ENCODE peak calls at places on chromosomes 7 and 10, in nine cellular contexts. M is mucosa of descending colon, Y is aorta, I is body of pancreas, O is IMR-90, F is K562, Q is adrenal gland, T is mammary epithelial cell, B is HepG2. E is an unnamed sample. For H3K36me3, the result is how much of the 10 kb centered on the place peaks cover.

GRCh38 chr10:7409732-7410168 is 1.1 kb downstream of the SFMBT2 start:
- DNase-seq in F (peak), Q (no peak), B (no peak), T (no peak), Y (no peak), O (no peak), I (no peak), M (no peak), E (no peak)

GRCh38 chr10:48439581-48440041 is 133.1 kb downstream of the MAPK8 start:
- DNase-seq in B (peak), M (peak), F (no peak), O (peak), T (no peak), Y (no peak), I (peak), Q (no peak), E (no peak)

GRCh38 chr10:63718453-63718852 is 197.3 kb downstream of the REEP3 start:
- DNase-seq in M (no peak), F (no peak), T (no peak), B (no peak), Y (no peak), I (no peak), Q (no peak), O (no peak), E (no peak)

GRCh38 chr10:114550756-114551290 is 107.3 kb downstream of the ABLIM1 start:
- DNase-seq in M (no peak), F (no peak), T (no peak), B (peak), I (no peak), Y (no peak), Q (no peak), O (peak), E (no peak)

GRCh38 chr10:24007359-24007758 is 201.6 kb upstream of the KIAA1217 start:
- DNase-seq in Q (no peak), O (no peak), I (no peak), B (no peak), Y (no peak), T (no peak), M (no peak), F (no peak), E (no peak)

GRCh38 chr7:37289347-37289746 is 159.3 kb downstream of the ELMO1 start:
- DNase-seq in F (no peak), I (no peak), O (no peak), Y (no peak), Q (no peak), T (no peak), B (no peak), M (no peak), E (no peak)

GRCh38 chr7:73528204-73528603 is 6.1 kb upstream of the BAZ1B start:
- DNase-seq in O (no peak), T (no peak), I (no peak), M (no peak), B (no peak), Y (peak), Q (no peak), F (peak), E (no peak)

GRCh38 chr10:113226404-113226803 is 276.4 kb downstream of the TCF7L2 start:
- DNase-seq in F (no peak), B (no peak), Q (no peak), T (no peak), Y (no peak), M (no peak), I (no peak), O (no peak), E (no peak)

GRCh38 chr7:77330169-77330882 is 85.8 kb downstream of the GSAP start:
- DNase-seq in T (peak), M (no peak), B (no peak), Q (no peak), O (peak), I (no peak), Y (no peak), F (no peak), E (no peak)

GRCh38 chr10:91287276-91287675 is 66.8 kb downstream of the PCGF5 start:
- DNase-seq in M (no peak), T (peak), F (no peak), B (no peak), Y (no peak), Q (no peak), O (no peak), I (no peak), E (no peak)

GRCh38 chr7:105769951-105770628 is 106.3 kb downstream of the ATXN7L1 start:
- DNase-seq in O (peak), I (no peak), T (no peak), Q (peak), M (no peak), B (no peak), F (no peak), Y (no peak), E (no peak)

GRCh38 chr7:101625076-101625914 is 3.8 kb downstream of the MYL10 start:
- DNase-seq in F (no peak), B (no peak), O (peak), I (no peak), Y (no peak), T (no peak), Q (no peak), M (no peak), E (no peak)

GRCh38 chr10:7576340-7576739 is 90.4 kb downstream of the ITIH5 start:
- DNase-seq in I (no peak), Q (no peak), Y (no peak), O (no peak), F (no peak), B (no peak), M (no peak), T (no peak), E (no peak)

GRCh38 chr7:91310829-91311460 is 46.7 kb downstream of the FZD1 start:
- DNase-seq in F (no peak), B (no peak), M (no peak), Y (no peak), O (peak), T (peak), Q (no peak), I (no peak), E (no peak)

GRCh38 chr7:46253500-46253899 is 332.4 kb upstream of the IGFBP3 start:
- DNase-seq in O (no peak), F (no peak), I (no peak), Y (no peak), B (no peak), Q (no peak), M (no peak), T (peak), E (no peak)

DNA sequence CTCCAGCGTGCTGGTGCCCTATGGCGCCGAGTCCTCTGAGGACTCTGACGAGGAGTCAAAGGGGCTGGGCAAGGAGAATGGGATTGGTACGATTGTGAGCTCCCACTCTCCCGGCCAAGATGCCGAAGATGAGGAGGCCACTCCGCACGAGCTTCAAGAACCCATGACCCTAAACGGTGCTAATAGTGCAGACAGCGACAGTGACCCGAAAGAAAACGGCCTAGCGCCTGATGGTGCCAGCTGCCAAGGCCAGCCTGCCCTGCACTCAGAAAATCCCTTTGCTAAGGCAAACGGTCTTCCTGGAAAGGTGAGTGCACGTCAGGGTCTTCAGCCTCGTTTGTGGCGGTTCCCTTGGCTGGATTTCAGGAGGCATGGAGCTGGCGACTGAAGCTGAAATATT is 118.8 kb downstream of the ANKRD61 start:
- DNase-seq in I (no peak), F (no peak), T (no peak), O (no peak), B (no peak), M (no peak), Q (no peak), Y (no peak), E (no peak)
- H3K36me3 ChIP-seq in I (half or more), F (half or more), T (under half), O (half or more), B (under half), M (under half), Q (under half), Y (under half), E (under half)

GRCh38 chr10:130171196-130171595 is 35.0 kb downstream of the GLRX3 start:
- DNase-seq in M (no peak), I (no peak), Q (no peak), O (no peak), Y (no peak), B (no peak), F (no peak), T (no peak), E (no peak)

GRCh38 chr10:130167707-130168106 is 31.5 kb downstream of the GLRX3 start:
- DNase-seq in I (no peak), T (no peak), O (no peak), B (no peak), F (no peak), Y (no peak), Q (no peak), M (no peak), E (no peak)

GRCh38 chr10:130174343-130174742 is 38.2 kb downstream of the GLRX3 start:
- DNase-seq in O (peak), Q (no peak), M (no peak), F (no peak), T (no peak), I (no peak), B (no peak), Y (no peak), E (no peak)

GRCh38 chr10:130167193-130167592 is 31.0 kb downstream of the GLRX3 start:
- DNase-seq in Y (no peak), M (no peak), B (no peak), I (no peak), T (no peak), Q (no peak), F (no peak), O (no peak), E (no peak)

DNA sequence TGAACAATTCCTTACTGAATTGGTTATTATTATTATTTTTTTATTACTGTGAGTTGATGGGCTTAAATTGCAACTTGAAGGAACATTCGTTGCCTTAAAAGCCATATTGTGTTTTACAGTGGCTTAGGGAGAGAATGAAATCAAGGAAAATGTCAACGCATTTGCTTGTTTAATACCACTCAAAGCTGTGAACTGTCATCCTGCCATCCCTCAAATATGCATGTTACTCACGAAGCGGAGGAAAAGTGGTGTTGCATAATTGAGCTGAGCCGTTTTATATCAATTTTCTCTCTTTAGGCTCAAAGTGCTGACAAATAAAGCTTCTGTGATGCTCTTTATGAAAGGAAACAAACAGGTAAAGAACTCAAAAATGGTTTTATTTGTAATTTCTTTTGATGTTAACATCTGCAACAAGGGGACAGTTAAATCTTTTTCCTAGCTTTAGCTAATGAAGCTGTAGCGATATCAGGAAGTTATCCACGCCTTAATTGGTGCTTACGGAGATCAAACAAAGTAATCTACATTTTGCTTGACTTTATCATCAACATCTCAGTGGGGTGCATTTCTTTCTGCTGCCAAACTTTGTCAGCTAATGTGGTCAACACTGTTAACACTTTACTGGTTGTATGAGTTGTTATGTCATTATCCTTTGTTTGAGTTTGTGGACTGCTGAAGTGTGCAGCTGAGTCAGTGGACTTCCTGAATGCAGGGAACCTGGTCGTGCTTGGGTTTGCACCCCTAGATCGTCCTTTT is 33.1 kb downstream of the GLRX3 start:
- DNase-seq in B (no peak), I (no peak), M (no peak), Y (no peak), Q (no peak), O (peak), F (no peak), T (no peak), E (no peak)
- H3K36me3 ChIP-seq in B (under half), I (under half), M (under half), Y (under half), Q (under half), O (under half), F (half or more), T (under half), E (half or more)

DNA sequence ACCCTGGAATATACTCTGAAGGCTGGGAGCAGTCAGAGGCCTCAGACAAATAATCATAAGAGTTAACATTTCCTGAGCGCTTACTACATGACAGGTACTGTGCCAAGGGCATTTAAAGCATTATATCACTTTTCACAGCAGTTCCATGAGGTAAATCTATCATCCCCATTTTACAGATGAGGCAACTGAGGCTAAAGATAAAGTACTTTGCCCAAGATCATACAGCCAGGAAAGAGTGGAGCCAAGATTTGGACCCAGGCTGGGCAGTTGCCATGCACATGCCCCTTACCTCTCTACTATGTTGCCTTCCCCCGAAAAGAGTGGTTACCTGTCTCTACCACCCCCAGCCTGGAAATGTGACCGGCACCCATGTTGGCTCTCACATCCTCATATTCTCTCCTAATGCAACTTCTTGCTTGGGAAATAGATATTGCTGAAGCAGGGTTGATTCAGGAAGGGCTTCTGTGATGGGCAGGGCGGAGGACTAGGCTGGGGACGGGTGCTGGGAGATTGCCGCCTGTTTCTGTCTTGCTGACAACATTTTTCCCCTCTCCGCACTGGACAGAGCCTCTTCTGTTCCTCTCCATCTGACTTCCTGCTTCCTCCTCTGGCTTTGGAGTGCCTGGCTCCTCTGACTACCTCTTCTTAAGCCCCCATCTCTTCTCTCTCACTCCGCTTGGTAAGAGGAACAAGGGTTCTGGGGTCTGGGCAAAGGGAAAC is 13.8 kb downstream of the SMO start:
- DNase-seq in O (no peak), Y (no peak), B (no peak), Q (no peak), F (no peak), T (no peak), I (no peak), M (no peak), E (no peak)
- H3K36me3 ChIP-seq in O (under half), Y (under half), B (under half), Q (under half), F (under half), T (under half), I (under half), M (under half), E (under half)

DNA sequence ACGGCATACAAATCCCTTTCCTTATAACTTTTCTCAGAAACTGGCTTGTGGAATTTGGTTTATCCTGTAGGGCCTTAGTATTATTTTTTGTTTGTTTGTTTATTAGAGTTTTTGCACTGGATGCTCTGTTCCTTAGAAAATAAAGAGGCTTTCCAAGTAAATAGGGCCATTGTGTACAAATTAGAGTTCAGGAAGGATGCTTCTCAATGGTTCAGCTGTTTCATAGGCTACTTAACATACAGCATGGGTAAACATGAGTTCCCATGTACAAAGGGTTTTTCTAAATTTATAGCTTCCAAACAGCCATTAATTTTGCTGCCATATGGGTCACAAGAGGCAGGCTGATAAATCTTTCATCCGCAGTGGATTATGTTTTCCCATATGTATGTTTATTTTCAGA is 121.7 kb upstream of the WDR11 start:
- DNase-seq in Y (no peak), I (no peak), M (no peak), O (no peak), B (no peak), T (no peak), F (no peak), Q (no peak), E (no peak)
- H3K36me3 ChIP-seq in Y (under half), I (under half), M (under half), O (under half), B (under half), T (under half), F (under half), Q (under half), E (under half)

GRCh38 chr10:100349087-100349486 is 2.1 kb downstream of the SCD start:
- DNase-seq in I (no peak), Q (no peak), O (no peak), F (no peak), Y (no peak), B (no peak), M (no peak), T (no peak), E (no peak)
- H3K36me3 ChIP-seq in I (under half), Q (under half), O (under half), F (half or more), Y (under half), B (under half), M (under half), T (half or more), E (under half)